ENCODE peak calls at places on chromosomes 16 and 17, in eight cellular contexts. One of them, this sample, is unnamed.

GRCh38 chr16:55657616-55658015 is 1.8 kb downstream of the SLC6A2 start:
- DNase-seq in heart right ventricle: no peak
- DNase-seq in AG04450: no peak
- DNase-seq in heart left ventricle: no peak
- DNase-seq in astrocyte: no peak
- DNase-seq in sigmoid colon: no peak
- DNase-seq in left ventricle myocardium inferior: no peak
- DNase-seq in naive thymus-derived CD4-positive, alpha-beta T cell: no peak
- DNase-seq in this sample: no peak

GRCh38 chr16:24037335-24037734 is 201.6 kb downstream of the PRKCB start:
- DNase-seq in heart right ventricle: no peak
- DNase-seq in AG04450: no peak
- DNase-seq in heart left ventricle: no peak
- DNase-seq in astrocyte: no peak
- DNase-seq in sigmoid colon: no peak
- DNase-seq in left ventricle myocardium inferior: no peak
- DNase-seq in naive thymus-derived CD4-positive, alpha-beta T cell: no peak
- DNase-seq in this sample: no peak

GRCh38 chr17:57569860-57570259 is 175.2 kb downstream of the CCDC182 start:
- DNase-seq in heart right ventricle: no peak
- DNase-seq in AG04450: no peak
- DNase-seq in heart left ventricle: no peak
- DNase-seq in astrocyte: no peak
- DNase-seq in sigmoid colon: no peak
- DNase-seq in left ventricle myocardium inferior: no peak
- DNase-seq in naive thymus-derived CD4-positive, alpha-beta T cell: no peak
- DNase-seq in this sample: no peak

GRCh38 chr16:29745126-29745852 is 501 bp downstream of the C16orf54 start:
- DNase-seq in heart right ventricle: no peak
- DNase-seq in AG04450: no peak
- DNase-seq in heart left ventricle: no peak
- DNase-seq in astrocyte: no peak
- DNase-seq in sigmoid colon: no peak
- DNase-seq in left ventricle myocardium inferior: peak; percentile 20
- DNase-seq in naive thymus-derived CD4-positive, alpha-beta T cell: peak; percentile 56
- DNase-seq in this sample: no peak

GRCh38 chr17:66548158-66548557 is 245.7 kb downstream of the PRKCA start:
- DNase-seq in heart right ventricle: no peak
- DNase-seq in AG04450: no peak
- DNase-seq in heart left ventricle: no peak
- DNase-seq in astrocyte: no peak
- DNase-seq in sigmoid colon: no peak
- DNase-seq in left ventricle myocardium inferior: no peak
- DNase-seq in naive thymus-derived CD4-positive, alpha-beta T cell: no peak
- DNase-seq in this sample: no peak

GRCh38 chr16:77408607-77409006 is 26.2 kb downstream of the ADAMTS18 start:
- DNase-seq in heart right ventricle: no peak
- DNase-seq in AG04450: no peak
- DNase-seq in heart left ventricle: no peak
- DNase-seq in astrocyte: no peak
- DNase-seq in sigmoid colon: no peak
- DNase-seq in left ventricle myocardium inferior: no peak
- DNase-seq in naive thymus-derived CD4-positive, alpha-beta T cell: no peak
- DNase-seq in this sample: no peak

GRCh38 chr17:28575126-28575795 is 1.4 kb downstream of the ALDOC start:
- DNase-seq in heart right ventricle: peak; percentile 76
- DNase-seq in AG04450: no peak
- DNase-seq in heart left ventricle: peak; percentile 85
- DNase-seq in astrocyte: no peak
- DNase-seq in sigmoid colon: no peak
- DNase-seq in left ventricle myocardium inferior: peak; percentile 81
- DNase-seq in naive thymus-derived CD4-positive, alpha-beta T cell: no peak
- DNase-seq in this sample: no peak

GRCh38 chr16:9438991-9439390 is 347.5 kb downstream of the HAPSTR1 start:
- DNase-seq in heart right ventricle: no peak
- DNase-seq in AG04450: no peak
- DNase-seq in heart left ventricle: no peak
- DNase-seq in astrocyte: no peak
- DNase-seq in sigmoid colon: no peak
- DNase-seq in left ventricle myocardium inferior: no peak
- DNase-seq in naive thymus-derived CD4-positive, alpha-beta T cell: no peak
- DNase-seq in this sample: no peak

GRCh38 chr17:48068491-48068961 is 20.4 kb downstream of the NFE2L1 start:
- DNase-seq in heart right ventricle: no peak
- DNase-seq in AG04450: no peak
- DNase-seq in heart left ventricle: no peak
- DNase-seq in astrocyte: peak; percentile 22
- DNase-seq in sigmoid colon: peak; percentile 19
- DNase-seq in left ventricle myocardium inferior: no peak
- DNase-seq in naive thymus-derived CD4-positive, alpha-beta T cell: no peak
- DNase-seq in this sample: no peak

GRCh38 chr17:71287246-71287828 is 833.5 kb upstream of the SOX9 start:
- DNase-seq in heart right ventricle: no peak
- DNase-seq in AG04450: no peak
- DNase-seq in heart left ventricle: no peak
- DNase-seq in astrocyte: peak; percentile 18
- DNase-seq in sigmoid colon: no peak
- DNase-seq in left ventricle myocardium inferior: no peak
- DNase-seq in naive thymus-derived CD4-positive, alpha-beta T cell: no peak
- DNase-seq in this sample: no peak
- H3K9me3 ChIP-seq in heart right ventricle: no peaks in the 10 kb centered on the region
- H3K9me3 ChIP-seq in AG04450: no peaks in the 10 kb centered on the region
- H3K9me3 ChIP-seq in heart left ventricle: no peaks in the 10 kb centered on the region
- H3K9me3 ChIP-seq in astrocyte: no peaks in the 10 kb centered on the region
- H3K9me3 ChIP-seq in sigmoid colon: no peaks in the 10 kb centered on the region
- H3K9me3 ChIP-seq in left ventricle myocardium inferior: no peaks in the 10 kb centered on the region
- H3K9me3 ChIP-seq in naive thymus-derived CD4-positive, alpha-beta T cell: no peaks in the 10 kb centered on the region
- H3K9me3 ChIP-seq in this sample: no peaks in the 10 kb centered on the region

GRCh38 chr16:1413684-1414531 is 596 bp downstream of the UNKL start:
- DNase-seq in heart right ventricle: peak; percentile 69
- DNase-seq in AG04450: no peak
- DNase-seq in heart left ventricle: no peak
- DNase-seq in astrocyte: peak; percentile 8
- DNase-seq in sigmoid colon: no peak
- DNase-seq in left ventricle myocardium inferior: peak; percentile 46
- DNase-seq in naive thymus-derived CD4-positive, alpha-beta T cell: peak; percentile 56
- DNase-seq in this sample: peak; percentile 67
- H3K27ac ChIP-seq in heart right ventricle: peak overlapping the region; percentile 93
- H3K27ac ChIP-seq in AG04450: no peak overlapping the region
- H3K27ac ChIP-seq in heart left ventricle: peak overlapping the region; percentile 90
- H3K27ac ChIP-seq in astrocyte: no peak overlapping the region
- H3K27ac ChIP-seq in sigmoid colon: peak overlapping the region; percentile 82
- H3K27ac ChIP-seq in left ventricle myocardium inferior: peak overlapping the region; percentile 90
- H3K27ac ChIP-seq in naive thymus-derived CD4-positive, alpha-beta T cell: peak overlapping the region; percentile 89
- H3K27ac ChIP-seq in this sample: peak overlapping the region; percentile 73

GRCh38 chr17:61617261-61617660 is 26.2 kb upstream of the NACA2 start:
- DNase-seq in heart right ventricle: no peak
- DNase-seq in AG04450: no peak
- DNase-seq in heart left ventricle: no peak
- DNase-seq in astrocyte: no peak
- DNase-seq in sigmoid colon: no peak
- DNase-seq in left ventricle myocardium inferior: no peak
- DNase-seq in naive thymus-derived CD4-positive, alpha-beta T cell: no peak
- DNase-seq in this sample: no peak
- H3K9me3 ChIP-seq in heart right ventricle: peaks cover 21% of the 10 kb centered on the region
- H3K9me3 ChIP-seq in AG04450: peaks cover 4% of the 10 kb centered on the region
- H3K9me3 ChIP-seq in heart left ventricle: peaks cover 21% of the 10 kb centered on the region
- H3K9me3 ChIP-seq in astrocyte: no peaks in the 10 kb centered on the region
- H3K9me3 ChIP-seq in sigmoid colon: peaks cover 7% of the 10 kb centered on the region
- H3K9me3 ChIP-seq in left ventricle myocardium inferior: peaks cover 26% of the 10 kb centered on the region
- H3K9me3 ChIP-seq in naive thymus-derived CD4-positive, alpha-beta T cell: no peaks in the 10 kb centered on the region
- H3K9me3 ChIP-seq in this sample: no peaks in the 10 kb centered on the region

DNA sequence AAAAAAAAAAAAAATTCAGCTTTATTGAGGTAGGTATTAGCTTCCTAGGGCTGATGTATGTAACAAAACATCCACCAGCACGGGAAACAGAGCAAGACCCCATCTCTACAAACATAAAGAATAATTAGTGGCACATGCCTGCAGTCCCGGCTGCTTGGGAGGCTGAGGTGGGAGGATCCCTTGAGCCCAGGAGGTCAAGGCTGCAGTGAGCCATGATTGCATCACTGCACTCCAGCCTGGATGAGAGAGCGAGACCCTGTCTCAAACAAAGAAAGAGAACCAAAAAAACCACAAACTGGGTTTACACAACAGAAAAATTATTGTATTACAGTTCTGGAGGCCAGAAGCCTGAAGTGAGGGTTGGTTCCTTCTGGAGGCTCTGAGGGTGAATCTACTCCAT is 4.0 kb upstream of the MMP25 start:
- DNase-seq in heart right ventricle: no peak
- DNase-seq in AG04450: no peak
- DNase-seq in heart left ventricle: no peak
- DNase-seq in astrocyte: no peak
- DNase-seq in sigmoid colon: no peak
- DNase-seq in left ventricle myocardium inferior: no peak
- DNase-seq in naive thymus-derived CD4-positive, alpha-beta T cell: no peak
- DNase-seq in this sample: no peak
- H3K27ac ChIP-seq in heart right ventricle: no peak overlapping the region
- H3K27ac ChIP-seq in AG04450: no peak overlapping the region
- H3K27ac ChIP-seq in heart left ventricle: no peak overlapping the region
- H3K27ac ChIP-seq in astrocyte: no peak overlapping the region
- H3K27ac ChIP-seq in sigmoid colon: no peak overlapping the region
- H3K27ac ChIP-seq in left ventricle myocardium inferior: no peak overlapping the region
- H3K27ac ChIP-seq in naive thymus-derived CD4-positive, alpha-beta T cell: no peak overlapping the region
- H3K27ac ChIP-seq in this sample: no peak overlapping the region

GRCh38 chr16:35574011-35574410 is 2114.6 kb downstream of the TP53TG3F start:
- DNase-seq in heart right ventricle: no peak
- DNase-seq in AG04450: no peak
- DNase-seq in heart left ventricle: no peak
- DNase-seq in astrocyte: no peak
- DNase-seq in sigmoid colon: no peak
- DNase-seq in left ventricle myocardium inferior: no peak
- DNase-seq in naive thymus-derived CD4-positive, alpha-beta T cell: no peak
- DNase-seq in this sample: no peak
- H3K9me3 ChIP-seq in heart right ventricle: peaks cover 11% of the 10 kb centered on the region
- H3K9me3 ChIP-seq in AG04450: peaks cover 57% of the 10 kb centered on the region
- H3K9me3 ChIP-seq in heart left ventricle: no peaks in the 10 kb centered on the region
- H3K9me3 ChIP-seq in astrocyte: peaks cover 12% of the 10 kb centered on the region
- H3K9me3 ChIP-seq in sigmoid colon: peaks cover 2% of the 10 kb centered on the region
- H3K9me3 ChIP-seq in left ventricle myocardium inferior: peaks cover 4% of the 10 kb centered on the region
- H3K9me3 ChIP-seq in naive thymus-derived CD4-positive, alpha-beta T cell: no peaks in the 10 kb centered on the region
- H3K9me3 ChIP-seq in this sample: no peaks in the 10 kb centered on the region

GRCh38 chr16:64339052-64339770 is 782.7 kb downstream of the CDH11 start:
- DNase-seq in heart right ventricle: no peak
- DNase-seq in AG04450: peak; percentile 21
- DNase-seq in heart left ventricle: no peak
- DNase-seq in astrocyte: peak; percentile 78
- DNase-seq in sigmoid colon: no peak
- DNase-seq in left ventricle myocardium inferior: no peak
- DNase-seq in naive thymus-derived CD4-positive, alpha-beta T cell: no peak
- DNase-seq in this sample: no peak
- H3K27ac ChIP-seq in heart right ventricle: no peak overlapping the region
- H3K27ac ChIP-seq in AG04450: no peak overlapping the region
- H3K27ac ChIP-seq in heart left ventricle: no peak overlapping the region
- H3K27ac ChIP-seq in astrocyte: no peak overlapping the region
- H3K27ac ChIP-seq in sigmoid colon: no peak overlapping the region
- H3K27ac ChIP-seq in left ventricle myocardium inferior: no peak overlapping the region
- H3K27ac ChIP-seq in naive thymus-derived CD4-positive, alpha-beta T cell: no peak overlapping the region
- H3K27ac ChIP-seq in this sample: no peak overlapping the region

This sample was measured in testis.